ENCODE peak calls at places on chromosomes 5 and 9, in seven cellular contexts. One of them, this sample, is unnamed.

GRCh38 chr9:128724744-128725211 is 851 bp upstream of the ZDHHC12 start:
- DNase-seq in brain microvascular endothelial cell: peak
- DNase-seq in GM04504: peak
- DNase-seq in iPS-NIHi11: peak
- DNase-seq in T-cell: no peak
- DNase-seq in HS-5: no peak
- DNase-seq in activated T-helper 1 cell treated with anti-CD3 and anti-CD28 coated beads, Interleukin-2, amount 50 U/mL, for 16 hours: no peak
- DNase-seq in this sample: peak

GRCh38 chr9:135887021-135887507 is 20.3 kb downstream of the CAMSAP1 start:
- DNase-seq in GM04504: no peak
- DNase-seq in iPS-NIHi11: no peak
- DNase-seq in activated T-helper 1 cell treated with anti-CD3 and anti-CD28 coated beads, Interleukin-2, amount 50 U/mL, for 16 hours: no peak
- DNase-seq in T-cell: no peak
- DNase-seq in HS-5: no peak
- DNase-seq in brain microvascular endothelial cell: no peak
- DNase-seq in this sample: no peak

GRCh38 chr5:110973510-110973909 is 98.0 kb upstream of the TSLP start:
- DNase-seq in T-cell: no peak
- DNase-seq in HS-5: no peak
- DNase-seq in activated T-helper 1 cell treated with anti-CD3 and anti-CD28 coated beads, Interleukin-2, amount 50 U/mL, for 16 hours: no peak
- DNase-seq in GM04504: no peak
- DNase-seq in brain microvascular endothelial cell: no peak
- DNase-seq in iPS-NIHi11: peak
- DNase-seq in this sample: no peak

GRCh38 chr5:169637085-169637855 is at the start of gene DOCK2:
- DNase-seq in activated T-helper 1 cell treated with anti-CD3 and anti-CD28 coated beads, Interleukin-2, amount 50 U/mL, for 16 hours: peak
- DNase-seq in iPS-NIHi11: peak
- DNase-seq in T-cell: peak
- DNase-seq in brain microvascular endothelial cell: no peak
- DNase-seq in HS-5: no peak
- DNase-seq in GM04504: no peak
- DNase-seq in this sample: peak

GRCh38 chr5:76475358-76475757 is 72.3 kb downstream of the IQGAP2 start:
- DNase-seq in activated T-helper 1 cell treated with anti-CD3 and anti-CD28 coated beads, Interleukin-2, amount 50 U/mL, for 16 hours: no peak
- DNase-seq in T-cell: no peak
- DNase-seq in HS-5: no peak
- DNase-seq in GM04504: no peak
- DNase-seq in brain microvascular endothelial cell: no peak
- DNase-seq in iPS-NIHi11: peak
- DNase-seq in this sample: no peak

GRCh38 chr5:24591426-24591825 is 53.4 kb downstream of the CDH10 start:
- DNase-seq in T-cell: no peak
- DNase-seq in activated T-helper 1 cell treated with anti-CD3 and anti-CD28 coated beads, Interleukin-2, amount 50 U/mL, for 16 hours: no peak
- DNase-seq in brain microvascular endothelial cell: no peak
- DNase-seq in GM04504: no peak
- DNase-seq in iPS-NIHi11: no peak
- DNase-seq in HS-5: peak
- DNase-seq in this sample: no peak

GRCh38 chr9:133768371-133768858 is 30.3 kb upstream of the SARDH start:
- DNase-seq in iPS-NIHi11: no peak
- DNase-seq in HS-5: no peak
- DNase-seq in T-cell: no peak
- DNase-seq in activated T-helper 1 cell treated with anti-CD3 and anti-CD28 coated beads, Interleukin-2, amount 50 U/mL, for 16 hours: no peak
- DNase-seq in brain microvascular endothelial cell: no peak
- DNase-seq in GM04504: no peak
- DNase-seq in this sample: no peak

GRCh38 chr5:110865400-110866094 is 126.7 kb downstream of the SLC25A46 start:
- DNase-seq in GM04504: peak
- DNase-seq in iPS-NIHi11: peak
- DNase-seq in HS-5: no peak
- DNase-seq in activated T-helper 1 cell treated with anti-CD3 and anti-CD28 coated beads, Interleukin-2, amount 50 U/mL, for 16 hours: no peak
- DNase-seq in brain microvascular endothelial cell: peak
- DNase-seq in T-cell: no peak
- DNase-seq in this sample: no peak

GRCh38 chr5:72470817-72471216 is 36.4 kb downstream of the ZNF366 start:
- DNase-seq in T-cell: no peak
- DNase-seq in iPS-NIHi11: no peak
- DNase-seq in GM04504: no peak
- DNase-seq in HS-5: peak
- DNase-seq in activated T-helper 1 cell treated with anti-CD3 and anti-CD28 coated beads, Interleukin-2, amount 50 U/mL, for 16 hours: no peak
- DNase-seq in brain microvascular endothelial cell: peak
- DNase-seq in this sample: no peak

GRCh38 chr9:126618590-126619335 is 5.0 kb downstream of the LMX1B start:
- DNase-seq in GM04504: no peak
- DNase-seq in HS-5: no peak
- DNase-seq in activated T-helper 1 cell treated with anti-CD3 and anti-CD28 coated beads, Interleukin-2, amount 50 U/mL, for 16 hours: no peak
- DNase-seq in iPS-NIHi11: no peak
- DNase-seq in T-cell: no peak
- DNase-seq in brain microvascular endothelial cell: no peak
- DNase-seq in this sample: no peak

GRCh38 chr9:80028501-80028900 is 456.7 kb downstream of the TLE4 start:
- DNase-seq in iPS-NIHi11: no peak
- DNase-seq in HS-5: peak
- DNase-seq in brain microvascular endothelial cell: no peak
- DNase-seq in GM04504: peak
- DNase-seq in activated T-helper 1 cell treated with anti-CD3 and anti-CD28 coated beads, Interleukin-2, amount 50 U/mL, for 16 hours: no peak
- DNase-seq in T-cell: no peak
- DNase-seq in this sample: no peak

GRCh38 chr5:138370537-138370936 is 18.1 kb downstream of the KDM3B start:
- DNase-seq in T-cell: no peak
- DNase-seq in iPS-NIHi11: no peak
- DNase-seq in activated T-helper 1 cell treated with anti-CD3 and anti-CD28 coated beads, Interleukin-2, amount 50 U/mL, for 16 hours: no peak
- DNase-seq in brain microvascular endothelial cell: no peak
- DNase-seq in GM04504: no peak
- DNase-seq in HS-5: no peak
- DNase-seq in this sample: no peak

GRCh38 chr9:100277166-100277979 is 75.4 kb downstream of the TEX10 start:
- DNase-seq in activated T-helper 1 cell treated with anti-CD3 and anti-CD28 coated beads, Interleukin-2, amount 50 U/mL, for 16 hours: no peak
- DNase-seq in brain microvascular endothelial cell: peak
- DNase-seq in T-cell: no peak
- DNase-seq in iPS-NIHi11: no peak
- DNase-seq in GM04504: peak
- DNase-seq in HS-5: peak
- DNase-seq in this sample: no peak

GRCh38 chr5:36606437-36607113 is at the start of gene SLC1A3:
- DNase-seq in brain microvascular endothelial cell: peak
- DNase-seq in HS-5: peak
- DNase-seq in activated T-helper 1 cell treated with anti-CD3 and anti-CD28 coated beads, Interleukin-2, amount 50 U/mL, for 16 hours: no peak
- DNase-seq in T-cell: no peak
- DNase-seq in GM04504: no peak
- DNase-seq in iPS-NIHi11: peak
- DNase-seq in this sample: no peak

GRCh38 chr5:154603978-154604679 is 126.1 kb upstream of the HAND1 start:
- DNase-seq in T-cell: no peak
- DNase-seq in iPS-NIHi11: peak
- DNase-seq in GM04504: no peak
- DNase-seq in activated T-helper 1 cell treated with anti-CD3 and anti-CD28 coated beads, Interleukin-2, amount 50 U/mL, for 16 hours: no peak
- DNase-seq in brain microvascular endothelial cell: peak
- DNase-seq in HS-5: no peak
- DNase-seq in this sample: no peak

GRCh38 chr9:5553211-5553610 is 42.9 kb downstream of the PDCD1LG2 start:
- DNase-seq in activated T-helper 1 cell treated with anti-CD3 and anti-CD28 coated beads, Interleukin-2, amount 50 U/mL, for 16 hours: no peak
- DNase-seq in brain microvascular endothelial cell: peak
- DNase-seq in iPS-NIHi11: no peak
- DNase-seq in GM04504: no peak
- DNase-seq in T-cell: no peak
- DNase-seq in HS-5: peak
- DNase-seq in this sample: no peak

GRCh38 chr5:370959-371810 is 49.7 kb downstream of the AHRR start:
- DNase-seq in brain microvascular endothelial cell: no peak
- DNase-seq in activated T-helper 1 cell treated with anti-CD3 and anti-CD28 coated beads, Interleukin-2, amount 50 U/mL, for 16 hours: no peak
- DNase-seq in GM04504: no peak
- DNase-seq in HS-5: no peak
- DNase-seq in iPS-NIHi11: peak
- DNase-seq in T-cell: no peak
- DNase-seq in this sample: no peak

GRCh38 chr9:16654727-16655126 is 215.7 kb downstream of the BNC2 start:
- DNase-seq in T-cell: no peak
- DNase-seq in activated T-helper 1 cell treated with anti-CD3 and anti-CD28 coated beads, Interleukin-2, amount 50 U/mL, for 16 hours: no peak
- DNase-seq in brain microvascular endothelial cell: no peak
- DNase-seq in iPS-NIHi11: no peak
- DNase-seq in GM04504: no peak
- DNase-seq in HS-5: no peak
- DNase-seq in this sample: no peak

GRCh38 chr5:173513521-173513991 is 102.9 kb downstream of the BOD1 start:
- DNase-seq in activated T-helper 1 cell treated with anti-CD3 and anti-CD28 coated beads, Interleukin-2, amount 50 U/mL, for 16 hours: no peak
- DNase-seq in T-cell: no peak
- DNase-seq in brain microvascular endothelial cell: peak
- DNase-seq in iPS-NIHi11: no peak
- DNase-seq in GM04504: peak
- DNase-seq in HS-5: peak
- DNase-seq in this sample: no peak

GRCh38 chr5:142758062-142758802 is 11.9 kb upstream of the ARHGAP26 start:
- DNase-seq in iPS-NIHi11: no peak
- DNase-seq in GM04504: no peak
- DNase-seq in activated T-helper 1 cell treated with anti-CD3 and anti-CD28 coated beads, Interleukin-2, amount 50 U/mL, for 16 hours: no peak
- DNase-seq in brain microvascular endothelial cell: no peak
- DNase-seq in T-cell: no peak
- DNase-seq in HS-5: no peak
- DNase-seq in this sample: no peak

GRCh38 chr5:154850255-154851062 is at the start of gene FAXDC2:
- DNase-seq in iPS-NIHi11: peak
- DNase-seq in GM04504: peak
- DNase-seq in activated T-helper 1 cell treated with anti-CD3 and anti-CD28 coated beads, Interleukin-2, amount 50 U/mL, for 16 hours: no peak
- DNase-seq in T-cell: no peak
- DNase-seq in brain microvascular endothelial cell: peak
- DNase-seq in HS-5: no peak
- DNase-seq in this sample: no peak

GRCh38 chr9:137262909-137263285 is 7.8 kb downstream of the NELFB start:
- DNase-seq in HS-5: no peak
- DNase-seq in activated T-helper 1 cell treated with anti-CD3 and anti-CD28 coated beads, Interleukin-2, amount 50 U/mL, for 16 hours: no peak
- DNase-seq in T-cell: no peak
- DNase-seq in iPS-NIHi11: no peak
- DNase-seq in brain microvascular endothelial cell: no peak
- DNase-seq in GM04504: no peak
- DNase-seq in this sample: no peak

GRCh38 chr9:91119147-91119546 is 242.6 kb downstream of the AUH start:
- DNase-seq in GM04504: peak
- DNase-seq in T-cell: no peak
- DNase-seq in activated T-helper 1 cell treated with anti-CD3 and anti-CD28 coated beads, Interleukin-2, amount 50 U/mL, for 16 hours: no peak
- DNase-seq in HS-5: no peak
- DNase-seq in iPS-NIHi11: no peak
- DNase-seq in brain microvascular endothelial cell: peak
- DNase-seq in this sample: no peak

GRCh38 chr5:135386096-135386495 is 12.9 kb downstream of the MACROH2A1 start:
- DNase-seq in activated T-helper 1 cell treated with anti-CD3 and anti-CD28 coated beads, Interleukin-2, amount 50 U/mL, for 16 hours: no peak
- DNase-seq in iPS-NIHi11: no peak
- DNase-seq in T-cell: no peak
- DNase-seq in HS-5: peak
- DNase-seq in GM04504: no peak
- DNase-seq in brain microvascular endothelial cell: no peak
- DNase-seq in this sample: no peak

GRCh38 chr9:129312731-129313130 is 134.7 kb upstream of the IER5L start:
- DNase-seq in brain microvascular endothelial cell: no peak
- DNase-seq in activated T-helper 1 cell treated with anti-CD3 and anti-CD28 coated beads, Interleukin-2, amount 50 U/mL, for 16 hours: no peak
- DNase-seq in HS-5: no peak
- DNase-seq in GM04504: no peak
- DNase-seq in T-cell: no peak
- DNase-seq in iPS-NIHi11: no peak
- DNase-seq in this sample: no peak

GRCh38 chr9:124011460-124012301 is at the start of gene LHX2:
- DNase-seq in iPS-NIHi11: peak
- DNase-seq in brain microvascular endothelial cell: peak
- DNase-seq in activated T-helper 1 cell treated with anti-CD3 and anti-CD28 coated beads, Interleukin-2, amount 50 U/mL, for 16 hours: no peak
- DNase-seq in GM04504: peak
- DNase-seq in T-cell: no peak
- DNase-seq in HS-5: peak
- DNase-seq in this sample: no peak

GRCh38 chr9:37144762-37145161 is 24.4 kb downstream of the ZCCHC7 start:
- DNase-seq in brain microvascular endothelial cell: peak
- DNase-seq in activated T-helper 1 cell treated with anti-CD3 and anti-CD28 coated beads, Interleukin-2, amount 50 U/mL, for 16 hours: no peak
- DNase-seq in GM04504: no peak
- DNase-seq in iPS-NIHi11: peak
- DNase-seq in HS-5: no peak
- DNase-seq in T-cell: no peak
- DNase-seq in this sample: no peak

GRCh38 chr9:133008406-133008805 is 22.4 kb upstream of the GTF3C5 start:
- DNase-seq in T-cell: no peak
- DNase-seq in activated T-helper 1 cell treated with anti-CD3 and anti-CD28 coated beads, Interleukin-2, amount 50 U/mL, for 16 hours: no peak
- DNase-seq in GM04504: no peak
- DNase-seq in brain microvascular endothelial cell: no peak
- DNase-seq in iPS-NIHi11: no peak
- DNase-seq in HS-5: no peak
- DNase-seq in this sample: no peak

GRCh38 chr5:172919525-172920446 is 39.4 kb upstream of the RPL26L1 start:
- DNase-seq in T-cell: no peak
- DNase-seq in iPS-NIHi11: no peak
- DNase-seq in brain microvascular endothelial cell: no peak
- DNase-seq in GM04504: no peak
- DNase-seq in activated T-helper 1 cell treated with anti-CD3 and anti-CD28 coated beads, Interleukin-2, amount 50 U/mL, for 16 hours: no peak
- DNase-seq in HS-5: no peak
- DNase-seq in this sample: no peak

GRCh38 chr5:160467555-160468418 is 46.1 kb downstream of the PTTG1 start:
- DNase-seq in GM04504: peak
- DNase-seq in brain microvascular endothelial cell: peak
- DNase-seq in T-cell: peak
- DNase-seq in activated T-helper 1 cell treated with anti-CD3 and anti-CD28 coated beads, Interleukin-2, amount 50 U/mL, for 16 hours: peak
- DNase-seq in HS-5: no peak
- DNase-seq in iPS-NIHi11: peak
- DNase-seq in this sample: peak

GRCh38 chr5:156694556-156694955 is 155.5 kb upstream of the PPP1R2B start:
- DNase-seq in HS-5: no peak
- DNase-seq in GM04504: no peak
- DNase-seq in brain microvascular endothelial cell: no peak
- DNase-seq in activated T-helper 1 cell treated with anti-CD3 and anti-CD28 coated beads, Interleukin-2, amount 50 U/mL, for 16 hours: no peak
- DNase-seq in iPS-NIHi11: no peak
- DNase-seq in T-cell: no peak
- DNase-seq in this sample: no peak

GRCh38 chr5:95655575-95655974 is 9.0 kb downstream of the RFESD start:
- DNase-seq in activated T-helper 1 cell treated with anti-CD3 and anti-CD28 coated beads, Interleukin-2, amount 50 U/mL, for 16 hours: no peak
- DNase-seq in GM04504: no peak
- DNase-seq in HS-5: no peak
- DNase-seq in brain microvascular endothelial cell: no peak
- DNase-seq in iPS-NIHi11: no peak
- DNase-seq in T-cell: no peak
- DNase-seq in this sample: no peak

GRCh38 chr5:18745988-18746615 is 1111.8 kb downstream of the TAF11L14 start:
- DNase-seq in activated T-helper 1 cell treated with anti-CD3 and anti-CD28 coated beads, Interleukin-2, amount 50 U/mL, for 16 hours: peak
- DNase-seq in iPS-NIHi11: no peak
- DNase-seq in GM04504: no peak
- DNase-seq in T-cell: peak
- DNase-seq in HS-5: peak
- DNase-seq in brain microvascular endothelial cell: no peak
- DNase-seq in this sample: no peak